ENCODE peak calls at places on chromosomes 1 and 21, in five cellular contexts. One of them, this sample, is unnamed.

GRCh38 chr1:24903560-24903954 is 26.5 kb downstream of the RUNX3 start:
- DNase-seq in activated B cell treated with CpG ODN at 0.5 μM for 24 hours: no peak
- DNase-seq in cerebellar cortex: no peak
- DNase-seq in pons: no peak
- DNase-seq in GDM1: no peak
- DNase-seq in this sample: no peak

GRCh38 chr21:35244514-35244913 is 195.4 kb upstream of the RUNX1 start:
- DNase-seq in activated B cell treated with CpG ODN at 0.5 μM for 24 hours: no peak
- DNase-seq in cerebellar cortex: no peak
- DNase-seq in pons: no peak
- DNase-seq in GDM1: no peak
- DNase-seq in this sample: no peak

GRCh38 chr1:33140153-33141149 is 41.4 kb downstream of the TRIM62 start:
- DNase-seq in activated B cell treated with CpG ODN at 0.5 μM for 24 hours: no peak
- DNase-seq in cerebellar cortex: peak; percentile 36
- DNase-seq in pons: no peak
- DNase-seq in GDM1: no peak
- DNase-seq in this sample: no peak

GRCh38 chr1:172497230-172497629 is 35.7 kb upstream of the SUCO start:
- DNase-seq in activated B cell treated with CpG ODN at 0.5 μM for 24 hours: no peak
- DNase-seq in cerebellar cortex: peak; percentile 12
- DNase-seq in pons: no peak
- DNase-seq in GDM1: no peak
- DNase-seq in this sample: no peak

GRCh38 chr1:11684070-11684469 is 3.1 kb upstream of the MAD2L2 start:
- DNase-seq in activated B cell treated with CpG ODN at 0.5 μM for 24 hours: no peak
- DNase-seq in cerebellar cortex: no peak
- DNase-seq in pons: no peak
- DNase-seq in GDM1: no peak
- DNase-seq in this sample: no peak

GRCh38 chr21:34351786-34352241 is 12.0 kb upstream of the KCNE2 start:
- DNase-seq in activated B cell treated with CpG ODN at 0.5 μM for 24 hours: no peak
- DNase-seq in cerebellar cortex: peak; percentile 75
- DNase-seq in pons: peak; percentile 72
- DNase-seq in GDM1: peak; percentile 48
- DNase-seq in this sample: no peak

GRCh38 chr1:68384872-68385390 is 64.8 kb downstream of the RPE65 start:
- DNase-seq in activated B cell treated with CpG ODN at 0.5 μM for 24 hours: no peak
- DNase-seq in cerebellar cortex: no peak
- DNase-seq in pons: no peak
- DNase-seq in GDM1: no peak
- DNase-seq in this sample: no peak

GRCh38 chr1:13761883-13762282 is 61.9 kb downstream of the PRDM2 start:
- DNase-seq in activated B cell treated with CpG ODN at 0.5 μM for 24 hours: no peak
- DNase-seq in cerebellar cortex: no peak
- DNase-seq in pons: no peak
- DNase-seq in GDM1: no peak
- DNase-seq in this sample: no peak

GRCh38 chr1:175976865-175977642 is 230.0 kb downstream of the COP1 start:
- DNase-seq in activated B cell treated with CpG ODN at 0.5 μM for 24 hours: no peak
- DNase-seq in cerebellar cortex: no peak
- DNase-seq in pons: no peak
- DNase-seq in GDM1: no peak
- DNase-seq in this sample: no peak

GRCh38 chr1:37890378-37891014 is 31.1 kb upstream of the MTF1 start:
- DNase-seq in activated B cell treated with CpG ODN at 0.5 μM for 24 hours: no peak
- DNase-seq in cerebellar cortex: peak; percentile 81
- DNase-seq in pons: peak; percentile 56
- DNase-seq in GDM1: no peak
- DNase-seq in this sample: no peak

GRCh38 chr1:56120021-56120420 is 459.3 kb downstream of the PLPP3 start:
- DNase-seq in activated B cell treated with CpG ODN at 0.5 μM for 24 hours: no peak
- DNase-seq in cerebellar cortex: no peak
- DNase-seq in pons: no peak
- DNase-seq in GDM1: no peak
- DNase-seq in this sample: no peak

GRCh38 chr1:196214866-196215265 is 393.4 kb downstream of the KCNT2 start:
- DNase-seq in activated B cell treated with CpG ODN at 0.5 μM for 24 hours: no peak
- DNase-seq in cerebellar cortex: no peak
- DNase-seq in pons: no peak
- DNase-seq in GDM1: no peak
- DNase-seq in this sample: no peak

GRCh38 chr1:240464099-240464498 is 147.9 kb downstream of the GREM2 start:
- DNase-seq in activated B cell treated with CpG ODN at 0.5 μM for 24 hours: no peak
- DNase-seq in cerebellar cortex: no peak
- DNase-seq in pons: no peak
- DNase-seq in GDM1: no peak
- DNase-seq in this sample: no peak

GRCh38 chr1:59475737-59476136 is 178.8 kb downstream of the FGGY start:
- DNase-seq in activated B cell treated with CpG ODN at 0.5 μM for 24 hours: no peak
- DNase-seq in cerebellar cortex: no peak
- DNase-seq in pons: no peak
- DNase-seq in GDM1: no peak
- DNase-seq in this sample: no peak

GRCh38 chr21:42654179-42654912 is 925 bp downstream of the PDE9A start:
- DNase-seq in activated B cell treated with CpG ODN at 0.5 μM for 24 hours: no peak
- DNase-seq in cerebellar cortex: no peak
- DNase-seq in pons: peak; percentile 35
- DNase-seq in GDM1: no peak
- DNase-seq in this sample: no peak

GRCh38 chr1:79448426-79448825 is 441.9 kb upstream of the ADGRL4 start:
- DNase-seq in activated B cell treated with CpG ODN at 0.5 μM for 24 hours: no peak
- DNase-seq in cerebellar cortex: no peak
- DNase-seq in pons: no peak
- DNase-seq in GDM1: no peak
- DNase-seq in this sample: no peak

GRCh38 chr1:57597036-57597435 is 173.2 kb upstream of the DAB1 start:
- DNase-seq in activated B cell treated with CpG ODN at 0.5 μM for 24 hours: no peak
- DNase-seq in cerebellar cortex: no peak
- DNase-seq in pons: no peak
- DNase-seq in GDM1: no peak
- DNase-seq in this sample: no peak

GRCh38 chr1:12075195-12076114 is 12.4 kb downstream of the TNFRSF8 start:
- DNase-seq in activated B cell treated with CpG ODN at 0.5 μM for 24 hours: no peak
- DNase-seq in cerebellar cortex: no peak
- DNase-seq in pons: no peak
- DNase-seq in GDM1: no peak
- DNase-seq in this sample: no peak

GRCh38 chr1:201941420-201942128 is 4.8 kb downstream of the LMOD1 start:
- DNase-seq in activated B cell treated with CpG ODN at 0.5 μM for 24 hours: no peak
- DNase-seq in cerebellar cortex: peak; percentile 39
- DNase-seq in pons: no peak
- DNase-seq in GDM1: no peak
- DNase-seq in this sample: no peak

GRCh38 chr1:89519779-89520358 is 4.8 kb upstream of the LRRC8B start:
- DNase-seq in activated B cell treated with CpG ODN at 0.5 μM for 24 hours: no peak
- DNase-seq in cerebellar cortex: peak; percentile 26
- DNase-seq in pons: no peak
- DNase-seq in GDM1: peak; percentile 60
- DNase-seq in this sample: no peak

GRCh38 chr1:99851850-99852454 is 1.8 kb downstream of the AGL start:
- DNase-seq in activated B cell treated with CpG ODN at 0.5 μM for 24 hours: no peak
- DNase-seq in cerebellar cortex: peak; percentile 12
- DNase-seq in pons: peak; percentile 19
- DNase-seq in GDM1: no peak
- DNase-seq in this sample: no peak

GRCh38 chr1:115184951-115185331 is 95.6 kb upstream of the TSPAN2 start:
- DNase-seq in activated B cell treated with CpG ODN at 0.5 μM for 24 hours: no peak
- DNase-seq in cerebellar cortex: no peak
- DNase-seq in pons: no peak
- DNase-seq in GDM1: no peak
- DNase-seq in this sample: no peak

GRCh38 chr1:2399890-2400575 is 8.4 kb downstream of the RER1 start:
- DNase-seq in activated B cell treated with CpG ODN at 0.5 μM for 24 hours: no peak
- DNase-seq in cerebellar cortex: no peak
- DNase-seq in pons: no peak
- DNase-seq in GDM1: no peak
- DNase-seq in this sample: no peak

GRCh38 chr1:167808104-167808503 is 86.3 kb downstream of the MPZL1 start:
- DNase-seq in activated B cell treated with CpG ODN at 0.5 μM for 24 hours: no peak
- DNase-seq in cerebellar cortex: no peak
- DNase-seq in pons: no peak
- DNase-seq in GDM1: no peak
- DNase-seq in this sample: no peak

GRCh38 chr1:101022294-101022693 is 3.3 kb downstream of the DPH5 start:
- DNase-seq in activated B cell treated with CpG ODN at 0.5 μM for 24 hours: no peak
- DNase-seq in cerebellar cortex: no peak
- DNase-seq in pons: no peak
- DNase-seq in GDM1: no peak
- DNase-seq in this sample: no peak

GRCh38 chr1:214187933-214188332 is 93.0 kb upstream of the SMYD2 start:
- DNase-seq in activated B cell treated with CpG ODN at 0.5 μM for 24 hours: no peak
- DNase-seq in cerebellar cortex: no peak
- DNase-seq in pons: no peak
- DNase-seq in GDM1: no peak
- DNase-seq in this sample: no peak

GRCh38 chr1:230922620-230923019 is 54.3 kb upstream of the C1orf198 start:
- DNase-seq in activated B cell treated with CpG ODN at 0.5 μM for 24 hours: no peak
- DNase-seq in cerebellar cortex: no peak
- DNase-seq in pons: no peak
- DNase-seq in GDM1: no peak
- DNase-seq in this sample: no peak

GRCh38 chr21:46252840-46253239 is 24.3 kb upstream of the LSS start:
- DNase-seq in activated B cell treated with CpG ODN at 0.5 μM for 24 hours: no peak
- DNase-seq in cerebellar cortex: no peak
- DNase-seq in pons: no peak
- DNase-seq in GDM1: no peak
- DNase-seq in this sample: no peak

GRCh38 chr1:235929216-235929615 is 62.5 kb upstream of the LYST start:
- DNase-seq in activated B cell treated with CpG ODN at 0.5 μM for 24 hours: no peak
- DNase-seq in cerebellar cortex: no peak
- DNase-seq in pons: no peak
- DNase-seq in GDM1: no peak
- DNase-seq in this sample: no peak

GRCh38 chr1:104406731-104407130 is 657.0 kb downstream of the AMY1C start:
- DNase-seq in activated B cell treated with CpG ODN at 0.5 μM for 24 hours: no peak
- DNase-seq in cerebellar cortex: no peak
- DNase-seq in pons: no peak
- DNase-seq in GDM1: no peak
- DNase-seq in this sample: no peak

GRCh38 chr1:169390303-169390702 is 22.3 kb downstream of the BLZF1 start:
- DNase-seq in activated B cell treated with CpG ODN at 0.5 μM for 24 hours: no peak
- DNase-seq in cerebellar cortex: no peak
- DNase-seq in pons: no peak
- DNase-seq in GDM1: no peak
- DNase-seq in this sample: no peak